ENCODE peak calls at places on chromosomes 13 and 19, in ten cellular contexts. Z, J, Q, S, N, X, G, V, Y and I are unnamed samples.

GRCh38 chr13:102856603-102857002 is 10.8 kb downstream of the ERCC5 start:
- DNase-seq in Z (peak), J (no peak), Q (no peak), S (no peak), N (no peak), X (no peak), G (no peak), V (no peak), Y (peak), I (no peak)

GRCh38 chr13:44088911-44089851 is 209.5 kb downstream of the LACC1 start:
- DNase-seq in Z (no peak), J (no peak), Q (peak), S (no peak), N (peak), X (no peak), G (no peak), V (no peak), Y (no peak), I (no peak)

GRCh38 chr13:67052550-67053237 is 177.4 kb downstream of the PCDH9 start:
- DNase-seq in Z (no peak), J (no peak), Q (no peak), S (no peak), N (no peak), X (no peak), G (peak), V (no peak), Y (no peak), I (no peak)

GRCh38 chr13:66948910-66949309 is 281.2 kb downstream of the PCDH9 start:
- DNase-seq in Z (no peak), J (no peak), Q (no peak), S (no peak), N (no peak), X (no peak), G (no peak), V (no peak), Y (no peak), I (no peak)

GRCh38 chr13:85771856-85772255 is 27.4 kb downstream of the SLITRK6 start:
- DNase-seq in Z (no peak), J (no peak), Q (no peak), S (no peak), N (no peak), X (no peak), G (no peak), V (no peak), Y (peak), I (no peak)

GRCh38 chr13:67230774-67231480 is 791 bp upstream of the PCDH9 start:
- DNase-seq in Z (peak), J (peak), Q (no peak), S (peak), N (no peak), X (peak), G (peak), V (peak), Y (peak), I (peak)

GRCh38 chr13:94712812-94713555 is 639 bp upstream of the SOX21 start:
- DNase-seq in Z (no peak), J (peak), Q (peak), S (no peak), N (no peak), X (no peak), G (peak), V (no peak), Y (peak), I (peak)

GRCh38 chr13:58827904-58828303 is 1196.4 kb downstream of the PCDH17 start:
- DNase-seq in Z (no peak), J (no peak), Q (no peak), S (no peak), N (no peak), X (no peak), G (no peak), V (no peak), Y (no peak), I (no peak)

GRCh38 chr13:24269803-24270202 is 39.6 kb upstream of the C1QTNF9 start:
- DNase-seq in Z (no peak), J (no peak), Q (no peak), S (no peak), N (no peak), X (no peak), G (no peak), V (no peak), Y (peak), I (no peak)

GRCh38 chr13:114043421-114044053 is 69.7 kb upstream of the C13orf46 start:
- DNase-seq in Z (no peak), J (peak), Q (no peak), S (peak), N (peak), X (no peak), G (no peak), V (no peak), Y (no peak), I (peak)
- H3K4me3 ChIP-seq in Z (no peak), J (peak), Q (no peak), S (no peak), N (no peak), X (no peak), G (no peak), V (no peak), Y (no peak), I (no peak)

GRCh38 chr13:107864543-107865460 is 350.5 kb downstream of the LIG4 start:
- DNase-seq in Z (no peak), J (peak), Q (no peak), S (no peak), N (no peak), X (no peak), G (peak), V (no peak), Y (peak), I (no peak)
- H3K4me3 ChIP-seq in Z (no peak), J (no peak), Q (peak), S (no peak), N (no peak), X (no peak), G (peak), V (no peak), Y (no peak), I (no peak)

DNA sequence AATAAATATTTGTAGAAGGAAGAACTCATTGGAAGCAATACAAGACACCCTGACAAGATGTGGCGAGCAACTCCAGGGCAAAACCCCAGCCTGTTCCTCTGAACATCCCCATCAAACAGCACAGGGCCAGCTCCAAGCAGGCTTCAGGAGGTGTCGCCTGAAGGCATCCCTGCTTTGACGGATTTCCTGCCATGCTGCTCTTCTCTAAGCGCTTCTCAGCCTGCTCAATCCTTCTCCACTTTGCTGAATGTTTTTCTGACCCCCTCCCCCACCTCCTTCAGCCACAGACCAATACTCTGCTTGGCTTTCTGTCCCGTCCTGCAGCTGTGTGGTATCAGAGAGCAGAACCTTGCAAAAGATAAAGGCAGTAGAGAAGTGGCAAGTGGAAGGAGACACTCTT is 28.4 kb downstream of the C19orf81 start:
- DNase-seq in Z (no peak), J (no peak), Q (no peak), S (no peak), N (no peak), X (no peak), G (no peak), V (no peak), Y (no peak), I (no peak)
- H3K4me3 ChIP-seq in Z (no peak), J (no peak), Q (no peak), S (no peak), N (no peak), X (no peak), G (no peak), V (no peak), Y (no peak), I (no peak)

GRCh38 chr19:33407716-33408115 is 34.2 kb downstream of the CEBPG start:
- DNase-seq in Z (no peak), J (no peak), Q (no peak), S (no peak), N (no peak), X (no peak), G (no peak), V (peak), Y (no peak), I (no peak)
- H3K4me3 ChIP-seq in Z (no peak), J (no peak), Q (no peak), S (no peak), N (no peak), X (no peak), G (no peak), V (no peak), Y (no peak), I (no peak)

DNA sequence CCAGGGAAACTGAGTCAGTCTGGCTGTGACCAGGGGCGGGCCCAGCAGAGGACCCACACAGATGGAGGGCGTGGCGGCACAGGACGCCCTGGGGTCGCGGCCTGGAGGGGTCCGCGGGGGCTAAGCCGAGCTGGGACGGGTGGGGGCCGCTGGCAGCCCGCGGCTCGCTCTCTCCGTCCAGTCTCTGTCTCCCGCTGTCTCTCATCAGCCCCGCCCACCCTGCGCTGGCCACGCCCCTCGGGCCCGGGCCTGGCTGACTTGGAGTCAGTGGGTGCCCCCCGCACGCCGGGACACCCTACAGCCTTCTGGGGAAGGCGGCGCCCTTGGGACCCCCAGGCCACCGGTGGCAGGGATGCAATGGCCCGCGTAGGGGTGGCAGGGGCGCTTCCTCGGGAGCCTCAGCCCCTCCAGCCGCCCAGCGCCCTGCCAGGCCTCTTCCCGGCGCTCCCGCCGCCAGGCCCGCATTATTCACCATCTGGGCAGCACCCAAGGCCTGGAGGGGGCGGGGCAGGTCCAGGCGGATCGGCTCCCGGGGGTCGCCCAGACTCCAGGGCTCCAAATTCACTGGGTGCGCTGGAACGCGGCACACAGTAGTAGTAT is at the start of gene TBXA2R:
- DNase-seq in Z (peak), J (peak), Q (no peak), S (peak), N (peak), X (peak), G (peak), V (peak), Y (peak), I (peak)
- H3K4me3 ChIP-seq in Z (peak), J (peak), Q (peak), S (peak), N (peak), X (peak), G (peak), V (peak), Y (no peak), I (peak)

GRCh38 chr13:42547615-42548014 is 26.3 kb upstream of the TNFSF11 start:
- DNase-seq in Z (no peak), J (no peak), Q (no peak), S (no peak), N (no peak), X (no peak), G (no peak), V (no peak), Y (no peak), I (no peak)

GRCh38 chr13:42551611-42552010 is 22.3 kb upstream of the TNFSF11 start:
- DNase-seq in Z (no peak), J (no peak), Q (no peak), S (no peak), N (no peak), X (no peak), G (no peak), V (no peak), Y (no peak), I (no peak)

GRCh38 chr13:42545842-42546241 is 28.1 kb upstream of the TNFSF11 start:
- DNase-seq in Z (no peak), J (no peak), Q (no peak), S (no peak), N (no peak), X (no peak), G (peak), V (no peak), Y (no peak), I (no peak)

GRCh38 chr13:42548731-42549554 is 25.0 kb upstream of the TNFSF11 start:
- DNase-seq in Z (no peak), J (no peak), Q (no peak), S (peak), N (no peak), X (peak), G (no peak), V (no peak), Y (no peak), I (peak)

DNA sequence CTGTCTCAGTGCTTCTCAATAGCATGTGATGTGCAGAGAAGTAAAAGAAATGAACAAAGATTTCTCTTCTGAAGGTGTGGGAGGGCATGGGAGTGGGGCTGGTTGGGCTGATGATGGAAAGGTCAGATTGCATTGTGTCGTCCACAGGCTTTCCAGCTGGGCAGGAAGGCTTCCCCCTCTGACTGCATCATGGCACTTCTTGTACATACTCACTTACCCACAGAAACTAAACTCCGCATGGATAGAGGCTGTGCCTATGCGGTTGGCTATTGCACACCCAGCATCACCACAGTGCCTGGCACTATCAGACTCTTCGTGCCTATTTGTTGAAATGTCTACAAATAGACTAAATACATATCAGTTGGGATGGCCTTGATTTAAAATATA is 24.4 kb upstream of the TNFSF11 start:
- DNase-seq in Z (no peak), J (no peak), Q (no peak), S (no peak), N (no peak), X (no peak), G (no peak), V (no peak), Y (no peak), I (no peak)
- H3K4me3 ChIP-seq in Z (no peak), J (no peak), Q (no peak), S (no peak), N (no peak), X (no peak), G (no peak), V (no peak), Y (no peak), I (no peak)

DNA sequence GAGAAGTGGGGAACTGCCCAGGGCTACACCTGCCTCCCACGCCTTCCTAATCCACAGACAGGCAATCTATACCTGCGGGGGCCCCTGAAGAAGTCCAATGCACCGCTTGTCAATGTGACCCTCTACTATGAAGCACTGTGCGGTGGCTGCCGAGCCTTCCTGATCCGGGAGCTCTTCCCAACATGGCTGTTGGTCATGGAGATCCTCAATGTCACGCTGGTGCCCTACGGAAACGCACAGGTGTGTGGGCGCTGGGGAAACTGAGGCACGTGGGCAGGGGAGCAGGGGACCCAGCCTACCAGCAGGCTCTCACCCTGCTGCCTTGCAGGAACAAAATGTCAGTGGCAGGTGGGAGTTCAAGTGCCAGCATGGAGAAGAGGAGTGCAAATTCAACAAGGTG is 1.4 kb downstream of the IFI30 start:
- DNase-seq in Z (no peak), J (no peak), Q (no peak), S (no peak), N (no peak), X (no peak), G (no peak), V (no peak), Y (no peak), I (no peak)
- H3K4me3 ChIP-seq in Z (peak), J (no peak), Q (no peak), S (no peak), N (no peak), X (peak), G (no peak), V (no peak), Y (peak), I (no peak)

DNA sequence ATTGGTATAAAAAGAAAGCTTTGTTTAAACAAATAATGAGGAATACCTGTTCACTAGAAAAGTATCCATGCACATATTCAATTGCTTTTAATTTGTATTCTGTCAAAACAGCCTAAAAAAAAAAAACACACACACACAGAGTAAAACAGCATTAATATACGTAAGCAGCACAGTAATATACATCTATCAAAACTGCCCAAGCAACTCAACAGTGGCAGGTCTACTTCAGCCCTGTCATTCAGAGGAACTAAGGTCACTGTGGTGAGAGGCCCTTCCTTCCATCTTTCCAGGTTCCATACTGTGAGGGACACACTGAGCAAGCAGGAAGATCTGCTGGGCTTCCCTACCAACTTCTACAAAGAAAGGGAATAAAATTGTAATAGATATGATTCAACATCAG is 3.8 kb downstream of the PROSER1 start:
- DNase-seq in Z (no peak), J (no peak), Q (no peak), S (no peak), N (no peak), X (no peak), G (no peak), V (no peak), Y (no peak), I (no peak)
- H3K4me3 ChIP-seq in Z (no peak), J (no peak), Q (no peak), S (no peak), N (no peak), X (no peak), G (peak), V (no peak), Y (no peak), I (no peak)

GRCh38 chr19:1154731-1155351 is 19.2 kb downstream of the SBNO2 start:
- DNase-seq in Z (peak), J (peak), Q (peak), S (peak), N (no peak), X (peak), G (no peak), V (peak), Y (peak), I (peak)
- H3K4me3 ChIP-seq in Z (peak), J (peak), Q (peak), S (no peak), N (no peak), X (peak), G (no peak), V (no peak), Y (peak), I (peak)

GRCh38 chr13:35211949-35212348 is 264.5 kb downstream of the MAB21L1 start:
- DNase-seq in Z (no peak), J (no peak), Q (no peak), S (no peak), N (no peak), X (no peak), G (no peak), V (no peak), Y (no peak), I (no peak)

GRCh38 chr13:35213911-35214310 is 262.6 kb downstream of the MAB21L1 start:
- DNase-seq in Z (no peak), J (no peak), Q (no peak), S (no peak), N (no peak), X (no peak), G (no peak), V (no peak), Y (no peak), I (no peak)

GRCh38 chr13:35210234-35210633 is 266.3 kb downstream of the MAB21L1 start:
- DNase-seq in Z (no peak), J (no peak), Q (no peak), S (no peak), N (no peak), X (no peak), G (no peak), V (no peak), Y (peak), I (peak)

DNA sequence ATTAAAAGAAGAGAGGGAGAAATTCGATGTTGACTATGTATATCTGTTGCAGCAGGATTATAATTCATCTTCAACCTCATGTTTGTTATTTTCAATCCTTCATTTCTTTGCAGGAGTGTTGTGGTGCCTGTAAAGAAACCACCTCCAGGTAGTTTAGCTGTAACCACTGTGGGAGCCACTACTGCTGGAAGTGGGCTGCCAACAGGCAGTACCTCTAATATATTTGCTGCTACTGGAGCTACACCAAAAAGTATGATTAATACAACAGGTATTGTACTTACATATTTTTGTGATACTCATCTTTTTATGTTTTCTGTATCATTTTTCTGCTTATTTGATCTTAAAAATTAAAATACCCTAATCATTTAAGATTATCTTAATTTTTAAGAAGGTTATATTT is 266.5 kb downstream of the NBEA start:
- DNase-seq in Z (no peak), J (no peak), Q (no peak), S (no peak), N (no peak), X (no peak), G (no peak), V (no peak), Y (no peak), I (no peak)
- H3K4me3 ChIP-seq in Z (no peak), J (no peak), Q (no peak), S (no peak), N (no peak), X (no peak), G (no peak), V (no peak), Y (no peak), I (no peak)